ENCODE peak calls at places on chromosomes 6 and 20, in six cellular contexts. E is foreskin fibroblast; C is AG04449; Q is activated T-cell treated with anti-CD3 and anti-CD28 coated beads, Interleukin-2, amount 50 U/mL, for 72 hours; M is AG10803; Z is cardiac fibroblast. X is an unnamed sample.

GRCh38 chr6:148016013-148016412 is 326.6 kb upstream of the SASH1 start:
- DNase-seq in E (no peak), C (no peak), Q (no peak), M (no peak), Z (no peak), X (no peak)

GRCh38 chr6:112839525-112839961 is 492.4 kb downstream of the RFPL4B start:
- DNase-seq in E (peak; percentile 59), C (peak; percentile 75), Q (no peak), M (peak; percentile 79), Z (peak; percentile 94), X (no peak)

GRCh38 chr6:100105919-100106318 is 111.9 kb upstream of the MCHR2 start:
- DNase-seq in E (no peak), C (no peak), Q (no peak), M (no peak), Z (no peak), X (no peak)

GRCh38 chr20:44081888-44082287 is 105.1 kb downstream of the JPH2 start:
- DNase-seq in E (no peak), C (no peak), Q (no peak), M (no peak), Z (no peak), X (no peak)

GRCh38 chr6:23855497-23856116 is 270.4 kb upstream of the NRSN1 start:
- DNase-seq in E (no peak), C (no peak), Q (no peak), M (no peak), Z (no peak), X (no peak)

GRCh38 chr6:22513667-22514066 is 55.7 kb upstream of the HDGFL1 start:
- DNase-seq in E (no peak), C (no peak), Q (no peak), M (no peak), Z (no peak), X (no peak)

GRCh38 chr6:130944486-130944885 is 117.3 kb downstream of the SMLR1 start:
- DNase-seq in E (no peak), C (no peak), Q (no peak), M (no peak), Z (no peak), X (peak; percentile 13)

GRCh38 chr20:40637176-40637575 is 51.9 kb downstream of the MAFB start:
- DNase-seq in E (no peak), C (no peak), Q (no peak), M (no peak), Z (no peak), X (no peak)

GRCh38 chr20:24950836-24951525 is 1.9 kb downstream of the CST7 start:
- DNase-seq in E (no peak), C (no peak), Q (no peak), M (peak; percentile 12), Z (no peak), X (no peak)

GRCh38 chr6:12288844-12289654 is 1.1 kb upstream of the EDN1 start:
- DNase-seq in E (no peak), C (no peak), Q (peak; percentile 68), M (peak; percentile 68), Z (peak; percentile 76), X (peak; percentile 62)

GRCh38 chr20:61861054-61861841 is 204.4 kb downstream of the TAF4 start:
- DNase-seq in E (no peak), C (no peak), Q (no peak), M (no peak), Z (no peak), X (no peak)

GRCh38 chr6:156954781-156955180 is 177.6 kb downstream of the ARID1B start:
- DNase-seq in E (no peak), C (no peak), Q (no peak), M (no peak), Z (no peak), X (no peak)

GRCh38 chr20:24999568-24999967 is 7.0 kb upstream of the APMAP start:
- DNase-seq in E (no peak), C (no peak), Q (no peak), M (no peak), Z (no peak), X (no peak)

GRCh38 chr20:49219924-49220831 is 962 bp downstream of the DDX27 start:
- DNase-seq in E (no peak), C (no peak), Q (no peak), M (no peak), Z (no peak), X (no peak)

GRCh38 chr6:132320007-132320406 is 81.3 kb downstream of the MOXD1 start:
- DNase-seq in E (peak; percentile 63), C (peak; percentile 52), Q (no peak), M (peak; percentile 50), Z (peak; percentile 51), X (no peak)

GRCh38 chr6:139820191-139820590 is 445.7 kb upstream of the CITED2 start:
- DNase-seq in E (peak; percentile 60), C (peak; percentile 51), Q (no peak), M (peak; percentile 55), Z (peak; percentile 41), X (no peak)

GRCh38 chr6:82410151-82410621 is 46.6 kb downstream of the TPBG start:
- DNase-seq in E (peak; percentile 26), C (no peak), Q (no peak), M (peak; percentile 20), Z (peak; percentile 59), X (no peak)

GRCh38 chr20:41174373-41174772 is 37.0 kb downstream of the PLCG1 start:
- DNase-seq in E (no peak), C (no peak), Q (no peak), M (no peak), Z (no peak), X (no peak)

GRCh38 chr6:148534871-148535270 is 192.2 kb downstream of the SASH1 start:
- DNase-seq in E (no peak), C (no peak), Q (no peak), M (no peak), Z (no peak), X (no peak)

GRCh38 chr6:47180633-47181032 is 129.1 kb downstream of the TNFRSF21 start:
- DNase-seq in E (no peak), C (no peak), Q (peak; percentile 16), M (peak; percentile 41), Z (peak; percentile 36), X (no peak)

GRCh38 chr6:79989641-79990040 is 14.8 kb upstream of the TTK start:
- DNase-seq in E (no peak), C (no peak), Q (no peak), M (no peak), Z (no peak), X (no peak)

GRCh38 chr6:63521475-63522210 is 50.6 kb upstream of the LOC128125822 start:
- DNase-seq in E (no peak), C (no peak), Q (no peak), M (no peak), Z (no peak), X (no peak)

GRCh38 chr6:114008331-114008730 is 37.4 kb upstream of the HDAC2 start:
- DNase-seq in E (no peak), C (no peak), Q (no peak), M (no peak), Z (no peak), X (no peak)

GRCh38 chr6:153771577-153771976 is 267.5 kb upstream of the OPRM1 start:
- DNase-seq in E (no peak), C (no peak), Q (no peak), M (no peak), Z (no peak), X (no peak)

GRCh38 chr6:157443066-157443800 is 62.2 kb downstream of the ZDHHC14 start:
- DNase-seq in E (peak; percentile 47), C (peak; percentile 57), Q (peak; percentile 37), M (peak; percentile 90), Z (peak; percentile 38), X (no peak)

GRCh38 chr20:23115823-23116222 is 29.7 kb upstream of the CD93 start:
- DNase-seq in E (no peak), C (no peak), Q (no peak), M (peak; percentile 32), Z (no peak), X (no peak)

GRCh38 chr6:111604259-111605099 is 1.2 kb downstream of the TRAF3IP2 start:
- DNase-seq in E (peak; percentile 87), C (no peak), Q (no peak), M (peak; percentile 94), Z (peak; percentile 87), X (no peak)

GRCh38 chr20:32522775-32523612 is 62.1 kb downstream of the NOL4L start:
- DNase-seq in E (no peak), C (no peak), Q (no peak), M (peak; percentile 21), Z (no peak), X (no peak)

GRCh38 chr6:155066371-155066770 is 71.3 kb downstream of the TIAM2 start:
- DNase-seq in E (no peak), C (no peak), Q (no peak), M (peak; percentile 65), Z (peak; percentile 67), X (no peak)

X was measured in neural crest cell.